ENCODE peak calls at places on chromosomes 1 and 21, in four cellular contexts. One of them, this sample, is unnamed.

GRCh38 chr21:33325222-33326067 is 675 bp downstream of the IFNAR1 start:
- DNase-seq in adipocyte: peak; percentile 85
- DNase-seq in vagina: no peak
- DNase-seq in testis: peak; percentile 82
- DNase-seq in this sample: peak; percentile 76

GRCh38 chr1:177983824-177984528 is 14.1 kb upstream of the SEC16B start:
- DNase-seq in adipocyte: peak; percentile 93
- DNase-seq in vagina: no peak
- DNase-seq in testis: peak; percentile 60
- DNase-seq in this sample: no peak

GRCh38 chr1:221458430-221459156 is 283.3 kb downstream of the DUSP10 start:
- DNase-seq in testis: no peak
- DNase-seq in vagina: no peak
- DNase-seq in adipocyte: peak; percentile 94
- DNase-seq in this sample: no peak

GRCh38 chr1:91643431-91643830 is 142.8 kb downstream of the CDC7 start:
- DNase-seq in vagina: no peak
- DNase-seq in adipocyte: no peak
- DNase-seq in testis: peak; percentile 58
- DNase-seq in this sample: no peak

GRCh38 chr1:70190180-70190579 is 15.2 kb downstream of the LRRC40 start:
- DNase-seq in vagina: no peak
- DNase-seq in testis: no peak
- DNase-seq in adipocyte: no peak
- DNase-seq in this sample: no peak

GRCh38 chr1:112144738-112145426 is 155.4 kb upstream of the KCND3 start:
- DNase-seq in vagina: no peak
- DNase-seq in adipocyte: no peak
- DNase-seq in testis: peak; percentile 21
- DNase-seq in this sample: no peak

GRCh38 chr1:241883159-241883558 is 35.2 kb downstream of the EXO1 start:
- DNase-seq in adipocyte: no peak
- DNase-seq in testis: no peak
- DNase-seq in vagina: no peak
- DNase-seq in this sample: no peak

GRCh38 chr21:31108969-31109368 is 70.7 kb upstream of the KRTAP19-8 start:
- DNase-seq in testis: no peak
- DNase-seq in adipocyte: peak; percentile 30
- DNase-seq in vagina: no peak
- DNase-seq in this sample: no peak

GRCh38 chr1:241582921-241583321 is 50.7 kb downstream of the KMO start:
- DNase-seq in adipocyte: no peak
- DNase-seq in vagina: no peak
- DNase-seq in testis: no peak
- DNase-seq in this sample: no peak

GRCh38 chr1:194369060-194369459 is 1182.6 kb upstream of the B3GALT2 start:
- DNase-seq in testis: no peak
- DNase-seq in vagina: no peak
- DNase-seq in adipocyte: peak; percentile 5
- DNase-seq in this sample: no peak

GRCh38 chr1:43619314-43619790 is 30.6 kb upstream of the KDM4A start:
- DNase-seq in testis: no peak
- DNase-seq in adipocyte: no peak
- DNase-seq in vagina: no peak
- DNase-seq in this sample: no peak

GRCh38 chr21:38989745-38990423 is 184.2 kb downstream of the ETS2 start:
- DNase-seq in adipocyte: peak; percentile 88
- DNase-seq in vagina: no peak
- DNase-seq in testis: no peak
- DNase-seq in this sample: no peak

GRCh38 chr1:184870319-184870718 is 104.0 kb downstream of the NIBAN1 start:
- DNase-seq in testis: no peak
- DNase-seq in vagina: no peak
- DNase-seq in adipocyte: no peak
- DNase-seq in this sample: no peak

GRCh38 chr1:221998186-221998612 is 256.3 kb upstream of the DUSP10 start:
- DNase-seq in testis: no peak
- DNase-seq in adipocyte: peak; percentile 10
- DNase-seq in vagina: no peak
- DNase-seq in this sample: no peak

GRCh38 chr1:1434131-1434811 is 1.2 kb upstream of the VWA1 start:
- DNase-seq in testis: peak; percentile 71
- DNase-seq in vagina: no peak
- DNase-seq in adipocyte: no peak
- DNase-seq in this sample: no peak

GRCh38 chr1:202049129-202049528 is 38.7 kb downstream of the ELF3 start:
- DNase-seq in vagina: no peak
- DNase-seq in testis: no peak
- DNase-seq in adipocyte: no peak
- DNase-seq in this sample: no peak

GRCh38 chr21:45136927-45137611 is 62.7 kb downstream of the ADARB1 start:
- DNase-seq in adipocyte: peak; percentile 94
- DNase-seq in vagina: no peak
- DNase-seq in testis: peak; percentile 96
- DNase-seq in this sample: peak; percentile 34

GRCh38 chr1:224433671-224434446 is 738 bp downstream of the WDR26 start:
- DNase-seq in testis: peak; percentile 42
- DNase-seq in vagina: no peak
- DNase-seq in adipocyte: peak; percentile 54
- DNase-seq in this sample: peak; percentile 42

GRCh38 chr1:28928306-28928987 is 14.1 kb downstream of the EPB41 start:
- DNase-seq in adipocyte: no peak
- DNase-seq in testis: no peak
- DNase-seq in vagina: no peak
- DNase-seq in this sample: no peak

GRCh38 chr21:44618909-44619308 is 7.0 kb downstream of the KRTAP10-8 start:
- DNase-seq in vagina: no peak
- DNase-seq in adipocyte: no peak
- DNase-seq in testis: no peak
- DNase-seq in this sample: peak; percentile 58

GRCh38 chr1:172914517-172915144 is 136.1 kb downstream of the TNFSF18 start:
- DNase-seq in testis: no peak
- DNase-seq in adipocyte: peak; percentile 71
- DNase-seq in vagina: no peak
- DNase-seq in this sample: no peak

GRCh38 chr1:81597720-81598426 is 202.9 kb upstream of the ADGRL2 start:
- DNase-seq in vagina: no peak
- DNase-seq in adipocyte: no peak
- DNase-seq in testis: no peak
- DNase-seq in this sample: no peak

GRCh38 chr1:153001382-153001781 is at the start of gene SPRR3:
- DNase-seq in vagina: no peak
- DNase-seq in adipocyte: no peak
- DNase-seq in testis: no peak
- DNase-seq in this sample: no peak

GRCh38 chr1:212305342-212305741 is 20.1 kb downstream of the PPP2R5A start:
- DNase-seq in vagina: no peak
- DNase-seq in adipocyte: no peak
- DNase-seq in testis: no peak
- DNase-seq in this sample: no peak

GRCh38 chr1:53289050-53289429 is 38.8 kb downstream of the LRP8 start:
- DNase-seq in vagina: no peak
- DNase-seq in testis: no peak
- DNase-seq in adipocyte: no peak
- DNase-seq in this sample: no peak

GRCh38 chr1:222331765-222332164 is 216.1 kb downstream of the HHIPL2 start:
- DNase-seq in vagina: no peak
- DNase-seq in testis: no peak
- DNase-seq in adipocyte: no peak
- DNase-seq in this sample: no peak

GRCh38 chr1:160830321-160831153 is 32.1 kb downstream of the CD244 start:
- DNase-seq in adipocyte: peak; percentile 8
- DNase-seq in testis: peak; percentile 72
- DNase-seq in vagina: no peak
- DNase-seq in this sample: peak; percentile 51

GRCh38 chr21:36487641-36488307 is 7.9 kb upstream of the CLDN14 start:
- DNase-seq in vagina: no peak
- DNase-seq in testis: no peak
- DNase-seq in adipocyte: peak; percentile 7
- DNase-seq in this sample: no peak

GRCh38 chr1:65309317-65310077 is at the start of gene DNAJC6:
- DNase-seq in vagina: no peak
- DNase-seq in testis: peak; percentile 72
- DNase-seq in adipocyte: peak; percentile 93
- DNase-seq in this sample: peak; percentile 17

GRCh38 chr1:156906206-156906910 is 12.8 kb downstream of the PEAR1 start:
- DNase-seq in testis: no peak
- DNase-seq in adipocyte: no peak
- DNase-seq in vagina: no peak
- DNase-seq in this sample: no peak

GRCh38 chr1:161834967-161835366 is 68.8 kb downstream of the ATF6 start:
- DNase-seq in vagina: no peak
- DNase-seq in testis: no peak
- DNase-seq in adipocyte: peak; percentile 19
- DNase-seq in this sample: no peak

GRCh38 chr1:116309090-116309870 is 63.8 kb upstream of the ATP1A1 start:
- DNase-seq in adipocyte: no peak
- DNase-seq in testis: no peak
- DNase-seq in vagina: no peak
- DNase-seq in this sample: no peak

GRCh38 chr1:108129999-108130398 is 70.1 kb downstream of the SLC25A24 start:
- DNase-seq in vagina: no peak
- DNase-seq in adipocyte: no peak
- DNase-seq in testis: no peak
- DNase-seq in this sample: no peak

GRCh38 chr1:88079036-88079435 is 605.0 kb upstream of the PKN2 start:
- DNase-seq in adipocyte: no peak
- DNase-seq in testis: no peak
- DNase-seq in vagina: no peak
- DNase-seq in this sample: no peak

GRCh38 chr1:247445775-247446364 is 12.0 kb downstream of the OR2B11 start:
- DNase-seq in vagina: no peak
- DNase-seq in testis: peak; percentile 13
- DNase-seq in adipocyte: no peak
- DNase-seq in this sample: no peak

GRCh38 chr1:228283043-228283371 is 75.2 kb downstream of the OBSCN start:
- DNase-seq in vagina: no peak
- DNase-seq in adipocyte: no peak
- DNase-seq in testis: no peak
- DNase-seq in this sample: no peak

GRCh38 chr1:28807986-28808385 is 4.0 kb upstream of the OPRD1 start:
- DNase-seq in testis: no peak
- DNase-seq in vagina: no peak
- DNase-seq in adipocyte: no peak
- DNase-seq in this sample: no peak

GRCh38 chr1:187266051-187266450 is 437.3 kb downstream of the PLA2G4A start:
- DNase-seq in testis: no peak
- DNase-seq in adipocyte: no peak
- DNase-seq in vagina: no peak
- DNase-seq in this sample: no peak

GRCh38 chr1:54421101-54421504 is 14.9 kb upstream of the SSBP3 start:
- DNase-seq in vagina: no peak
- DNase-seq in testis: no peak
- DNase-seq in adipocyte: no peak
- DNase-seq in this sample: no peak

GRCh38 chr1:39146681-39147080 is 57.8 kb upstream of the MACF1 start:
- DNase-seq in vagina: no peak
- DNase-seq in testis: no peak
- DNase-seq in adipocyte: no peak
- DNase-seq in this sample: no peak
- H3K4me1 ChIP-seq in vagina: peaks cover 58% of the 10 kb centered on the region
- H3K4me1 ChIP-seq in testis: peaks cover 26% of the 10 kb centered on the region
- H3K4me1 ChIP-seq in adipocyte: peaks cover 31% of the 10 kb centered on the region
- H3K4me1 ChIP-seq in this sample: no peaks in the 10 kb centered on the region

DNA sequence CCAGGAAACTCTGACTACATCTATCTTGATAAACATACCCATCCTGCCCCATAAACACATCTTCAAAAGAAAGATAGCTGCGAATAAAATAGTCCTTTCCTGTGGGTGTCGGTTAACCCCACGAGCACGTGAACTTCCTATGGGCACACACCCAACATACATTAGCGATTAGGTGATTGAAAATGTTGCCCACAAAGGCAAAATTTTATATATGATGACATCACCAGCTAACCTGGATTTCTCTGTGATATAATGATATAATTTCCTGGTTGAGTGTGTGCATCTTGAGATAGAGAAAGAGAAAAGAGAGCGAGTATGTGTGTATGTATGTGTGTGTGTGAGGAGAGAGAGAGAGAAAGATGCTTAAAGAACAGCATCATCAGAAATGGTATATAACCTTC is 296.1 kb downstream of the PTPRC start:
- DNase-seq in adipocyte: peak; percentile 64
- DNase-seq in vagina: no peak
- DNase-seq in testis: no peak
- DNase-seq in this sample: peak; percentile 77
- H3K4me1 ChIP-seq in adipocyte: peaks cover 28% of the 10 kb centered on the region
- H3K4me1 ChIP-seq in vagina: peaks cover 9% of the 10 kb centered on the region
- H3K4me1 ChIP-seq in testis: peaks cover 5% of the 10 kb centered on the region
- H3K4me1 ChIP-seq in this sample: peaks cover 20% of the 10 kb centered on the region

DNA sequence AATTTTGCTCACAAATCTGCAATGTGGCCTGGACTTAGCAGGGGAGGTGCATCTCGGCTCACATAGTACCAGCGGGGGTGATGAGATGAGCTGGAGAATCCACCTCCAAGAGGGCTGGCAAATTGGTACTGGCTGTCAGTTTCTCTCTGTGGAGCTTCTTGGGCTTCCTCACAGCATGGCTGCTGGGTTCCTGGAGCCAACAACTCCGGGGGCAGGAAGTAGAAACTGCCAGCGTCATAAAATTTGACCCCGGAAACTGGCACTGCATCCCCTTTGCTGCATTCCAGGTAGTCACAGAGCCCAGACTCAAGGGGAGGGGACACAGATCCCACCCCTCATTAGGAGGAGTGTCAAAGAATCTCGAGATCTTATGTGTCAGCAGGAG is 17.0 kb upstream of the TNFRSF1B start:
- DNase-seq in adipocyte: no peak
- DNase-seq in testis: no peak
- DNase-seq in vagina: no peak
- DNase-seq in this sample: no peak
- H3K4me1 ChIP-seq in adipocyte: peaks cover 16% of the 10 kb centered on the region
- H3K4me1 ChIP-seq in testis: no peaks in the 10 kb centered on the region
- H3K4me1 ChIP-seq in vagina: peaks cover 21% of the 10 kb centered on the region
- H3K4me1 ChIP-seq in this sample: peaks cover 78% of the 10 kb centered on the region

GRCh38 chr1:41480204-41481108 is 4.0 kb downstream of the EDN2 start:
- DNase-seq in adipocyte: no peak
- DNase-seq in testis: no peak
- DNase-seq in vagina: no peak
- DNase-seq in this sample: no peak

GRCh38 chr1:41479808-41480160 is 4.7 kb downstream of the EDN2 start:
- DNase-seq in testis: no peak
- DNase-seq in adipocyte: no peak
- DNase-seq in vagina: no peak
- DNase-seq in this sample: no peak

GRCh38 chr1:41482906-41483895 is 1.3 kb downstream of the EDN2 start:
- DNase-seq in adipocyte: no peak
- DNase-seq in vagina: no peak
- DNase-seq in testis: no peak
- DNase-seq in this sample: no peak

GRCh38 chr1:41482001-41482765 is 2.3 kb downstream of the EDN2 start:
- DNase-seq in adipocyte: no peak
- DNase-seq in vagina: no peak
- DNase-seq in testis: peak; percentile 85
- DNase-seq in this sample: no peak

GRCh38 chr1:41481109-41481775 is 3.2 kb downstream of the EDN2 start:
- DNase-seq in adipocyte: no peak
- DNase-seq in vagina: no peak
- DNase-seq in testis: no peak
- DNase-seq in this sample: no peak
- H3K4me1 ChIP-seq in adipocyte: peaks cover 24% of the 10 kb centered on the region
- H3K4me1 ChIP-seq in vagina: peaks cover 68% of the 10 kb centered on the region
- H3K4me1 ChIP-seq in testis: peaks cover 42% of the 10 kb centered on the region
- H3K4me1 ChIP-seq in this sample: no peaks in the 10 kb centered on the region

GRCh38 chr1:234556245-234556943 is 53.6 kb downstream of the IRF2BP2 start:
- DNase-seq in adipocyte: no peak
- DNase-seq in testis: no peak
- DNase-seq in vagina: peak; percentile 52
- DNase-seq in this sample: no peak
- H3K4me1 ChIP-seq in adipocyte: peaks cover 7% of the 10 kb centered on the region
- H3K4me1 ChIP-seq in testis: peaks cover 9% of the 10 kb centered on the region
- H3K4me1 ChIP-seq in vagina: peaks cover 23% of the 10 kb centered on the region
- H3K4me1 ChIP-seq in this sample: no peaks in the 10 kb centered on the region

This sample was measured in naive thymus-derived CD4-positive, alpha-beta T cell.